ENCODE peak calls at places on chromosomes 3 and 15, in eight cellular contexts. P is WTC11, D is GM12865, O is tibial artery, F is nephron progenitor cell, M is bronchial epithelial cell, G is endothelial cell, S is GM23338. V is an unnamed sample.

GRCh38 chr3:156516284-156516683 is 38.6 kb downstream of the SSR3 start:
- DNase-seq in P (no peak), D (no peak), O (no peak), F (no peak), M (no peak), G (no peak), S (no peak), V (no peak)

GRCh38 chr15:92519709-92520108 is 126.0 kb downstream of the ST8SIA2 start:
- DNase-seq in P (no peak), D (no peak), O (no peak), F (no peak), M (no peak), G (no peak), S (no peak), V (no peak)

GRCh38 chr3:186653079-186653710 is 12.6 kb upstream of the HRG start:
- DNase-seq in P (no peak), D (peak; percentile 73), O (no peak), F (no peak), M (no peak), G (no peak), S (no peak), V (no peak)

GRCh38 chr3:66823010-66823399 is 175.1 kb upstream of the KBTBD8 start:
- DNase-seq in P (no peak), D (no peak), O (no peak), F (no peak), M (no peak), G (no peak), S (no peak), V (no peak)

GRCh38 chr3:118987466-118987865 is 47.2 kb downstream of the IGSF11 start:
- DNase-seq in P (no peak), D (no peak), O (peak; percentile 76), F (no peak), M (no peak), G (no peak), S (no peak), V (no peak)

GRCh38 chr3:132721479-132722164 is 587 bp downstream of the NPHP3 start:
- DNase-seq in P (peak; percentile 79), D (peak; percentile 62), O (peak; percentile 66), F (peak; percentile 23), M (peak; percentile 33), G (peak; percentile 76), S (peak; percentile 82), V (peak; percentile 60)

GRCh38 chr3:72797773-72798543 is 50.3 kb downstream of the SHQ1 start:
- DNase-seq in P (no peak), D (no peak), O (no peak), F (no peak), M (no peak), G (no peak), S (peak; percentile 45), V (no peak)

GRCh38 chr15:82540984-82541431 is 751 bp upstream of the RPS17 start:
- DNase-seq in P (peak; percentile 46), D (no peak), O (no peak), F (no peak), M (peak; percentile 40), G (no peak), S (peak; percentile 55), V (no peak)

GRCh38 chr3:190326930-190327329 is 4.7 kb upstream of the CLDN1 start:
- DNase-seq in P (no peak), D (no peak), O (no peak), F (no peak), M (no peak), G (no peak), S (no peak), V (no peak)

GRCh38 chr3:185843635-185844034 is 18.8 kb upstream of the IGF2BP2 start:
- DNase-seq in P (no peak), D (no peak), O (no peak), F (no peak), M (no peak), G (no peak), S (no peak), V (no peak)

GRCh38 chr3:113771993-113772392 is 25.2 kb downstream of the ATP6V1A start:
- DNase-seq in P (no peak), D (no peak), O (no peak), F (no peak), M (no peak), G (no peak), S (no peak), V (no peak)

GRCh38 chr3:101229681-101230080 is 90.7 kb downstream of the IMPG2 start:
- DNase-seq in P (no peak), D (no peak), O (no peak), F (no peak), M (no peak), G (no peak), S (no peak), V (no peak)

GRCh38 chr15:46892621-46893160 is 824.6 kb upstream of the SEMA6D start:
- DNase-seq in P (no peak), D (no peak), O (no peak), F (no peak), M (peak; percentile 80), G (no peak), S (no peak), V (no peak)

GRCh38 chr3:197339841-197340520 is 41.6 kb upstream of the DLG1 start:
- DNase-seq in P (no peak), D (no peak), O (peak; percentile 48), F (peak; percentile 44), M (peak; percentile 60), G (no peak), S (no peak), V (no peak)

GRCh38 chr3:23079976-23080375 is 123.2 kb upstream of the UBE2E2 start:
- DNase-seq in P (no peak), D (no peak), O (no peak), F (no peak), M (peak; percentile 55), G (no peak), S (peak; percentile 17), V (no peak)

GRCh38 chr3:29280675-29281264 is at the start of gene RBMS3:
- DNase-seq in P (peak; percentile 68), D (peak; percentile 74), O (peak; percentile 96), F (peak; percentile 70), M (peak; percentile 89), G (peak; percentile 67), S (peak; percentile 86), V (peak; percentile 25)

GRCh38 chr3:42847731-42848130 is 27.9 kb downstream of the CYP8B1 start:
- DNase-seq in P (peak; percentile 14), D (no peak), O (no peak), F (no peak), M (no peak), G (peak; percentile 26), S (peak; percentile 23), V (no peak)

GRCh38 chr3:3201584-3201983 is 22.1 kb upstream of the CRBN start:
- DNase-seq in P (no peak), D (peak; percentile 74), O (no peak), F (no peak), M (no peak), G (no peak), S (no peak), V (no peak)

GRCh38 chr3:3196148-3196861 is 16.8 kb upstream of the CRBN start:
- DNase-seq in P (peak; percentile 30), D (peak; percentile 13), O (no peak), F (peak; percentile 26), M (peak; percentile 24), G (peak; percentile 20), S (peak; percentile 52), V (no peak)

GRCh38 chr3:3200632-3201212 is 21.2 kb upstream of the CRBN start:
- DNase-seq in P (peak; percentile 33), D (peak; percentile 84), O (no peak), F (peak; percentile 54), M (peak; percentile 59), G (peak; percentile 38), S (peak; percentile 85), V (peak; percentile 38)
- TF ChIP-seq CTCF in P (peak; percentile 49), D (peak; percentile 67), O (peak; percentile 77), F (peak; percentile 94), M (peak; percentile 63), G (peak; percentile 63), S (peak; percentile 86), V (peak; percentile 93)

GRCh38 chr3:46860381-46861292 is 2.6 kb downstream of the MYL3 start:
- DNase-seq in P (peak; percentile 53), D (peak; percentile 26), O (peak; percentile 58), F (peak; percentile 61), M (no peak), G (peak; percentile 70), S (peak; percentile 61), V (no peak)
- TF ChIP-seq CTCF in P (peak; percentile 17), D (peak; percentile 47), O (peak; percentile 21), F (peak; percentile 58), M (peak; percentile 55), G (peak; percentile 58), S (peak; percentile 63), V (peak; percentile 65)

GRCh38 chr15:79523266-79523665 is 91.1 kb downstream of the MINAR1 start:
- DNase-seq in P (no peak), D (no peak), O (no peak), F (no peak), M (no peak), G (no peak), S (no peak), V (no peak)
- TF ChIP-seq CTCF in P (no peak), D (no peak), O (no peak), F (no peak), M (no peak), G (no peak), S (no peak), V (no peak)

GRCh38 chr3:53844262-53845102 is 1.7 kb downstream of the CHDH start:
- DNase-seq in P (no peak), D (peak; percentile 17), O (no peak), F (no peak), M (no peak), G (no peak), S (no peak), V (no peak)

GRCh38 chr3:53846134-53846850 is at the start of the genes CHDH and IL17RB:
- DNase-seq in P (peak; percentile 76), D (peak; percentile 71), O (no peak), F (peak; percentile 74), M (no peak), G (peak; percentile 27), S (peak; percentile 78), V (peak; percentile 41)

GRCh38 chr3:53846851-53847155 is 435 bp downstream of the IL17RB start:
- DNase-seq in P (no peak), D (no peak), O (no peak), F (no peak), M (no peak), G (no peak), S (no peak), V (no peak)

GRCh38 chr3:53845881-53846133 is 412 bp downstream of the CHDH start:
- DNase-seq in P (no peak), D (no peak), O (no peak), F (peak; percentile 60), M (no peak), G (no peak), S (no peak), V (peak; percentile 26)

DNA sequence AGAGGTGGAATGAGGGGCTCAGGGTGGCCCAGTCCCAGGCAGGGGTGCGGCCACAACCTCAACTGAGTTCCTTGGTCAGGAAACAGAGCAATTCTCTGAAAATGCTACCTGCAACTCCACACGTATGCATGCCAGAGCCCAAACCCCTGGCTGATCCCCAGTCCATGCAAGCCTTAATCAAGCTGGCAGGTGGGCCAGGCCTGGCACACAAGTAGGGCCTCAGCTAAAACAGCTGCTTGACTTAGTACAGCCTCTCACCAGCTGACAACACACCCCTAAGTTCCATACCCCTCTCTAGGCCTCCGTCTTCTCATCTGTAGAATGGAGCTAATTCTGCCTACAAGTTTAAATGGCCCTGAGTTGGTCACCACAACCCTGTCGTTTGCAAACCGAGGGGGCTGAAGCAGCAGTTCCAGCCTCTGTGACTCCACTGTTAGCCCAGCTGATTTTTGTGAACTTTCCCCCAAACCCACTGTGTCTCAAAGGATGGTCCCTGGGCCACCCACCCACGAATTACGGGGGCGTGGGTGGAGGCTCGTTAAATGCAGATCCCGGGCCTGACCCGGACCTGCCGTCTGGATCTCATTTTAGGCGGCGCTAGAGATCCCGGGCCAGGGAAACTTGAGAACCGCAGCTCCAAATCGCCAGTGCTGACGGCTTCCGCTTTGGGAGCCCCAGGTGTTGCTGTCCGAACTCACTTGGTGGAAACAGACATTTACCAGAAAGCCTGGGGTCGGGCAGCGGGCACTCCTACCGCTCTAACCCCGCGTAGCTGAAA is 927 bp downstream of the CHDH start:
- DNase-seq in P (peak; percentile 76), D (peak; percentile 60), O (no peak), F (no peak), M (peak; percentile 16), G (peak; percentile 44), S (peak; percentile 92), V (no peak)
- TF ChIP-seq CTCF in P (no peak), D (no peak), O (no peak), F (no peak), M (peak; percentile 48), G (no peak), S (peak; percentile 51), V (peak; percentile 47)

V was measured in progenitor cell of endocrine pancreas.